ENCODE peak calls at places on chromosomes 11 and 22, in ten cellular contexts. One of them, this sample, is unnamed.

GRCh38 chr11:77559686-77560425 is 29.9 kb upstream of the AQP11 start:
- DNase-seq in stomach: no peak
- DNase-seq in fibroblast of lung: peak; percentile 88
- DNase-seq in right atrium auricular region: no peak
- DNase-seq in PC-9: no peak
- DNase-seq in MM.1S: no peak
- DNase-seq in uterus: no peak
- DNase-seq in Peyer's patch: no peak
- DNase-seq in IMR-90: peak; percentile 93
- DNase-seq in right lobe of liver: no peak
- DNase-seq in this sample: peak; percentile 95

GRCh38 chr11:30426781-30427180 is 103.9 kb downstream of the ARL14EP start:
- DNase-seq in uterus: no peak
- DNase-seq in stomach: no peak
- DNase-seq in PC-9: no peak
- DNase-seq in MM.1S: no peak
- DNase-seq in right lobe of liver: no peak
- DNase-seq in right atrium auricular region: no peak
- DNase-seq in fibroblast of lung: no peak
- DNase-seq in IMR-90: no peak
- DNase-seq in Peyer's patch: no peak
- DNase-seq in this sample: no peak

GRCh38 chr11:118846181-118846946 is 37.3 kb upstream of the CXCR5 start:
- DNase-seq in PC-9: peak; percentile 12
- DNase-seq in right atrium auricular region: no peak
- DNase-seq in Peyer's patch: no peak
- DNase-seq in right lobe of liver: no peak
- DNase-seq in fibroblast of lung: no peak
- DNase-seq in stomach: no peak
- DNase-seq in uterus: no peak
- DNase-seq in IMR-90: no peak
- DNase-seq in MM.1S: no peak
- DNase-seq in this sample: no peak

GRCh38 chr11:66418168-66418985 is 2.5 kb upstream of the NPAS4 start:
- DNase-seq in IMR-90: peak; percentile 97
- DNase-seq in right atrium auricular region: peak; percentile 78
- DNase-seq in stomach: peak; percentile 48
- DNase-seq in Peyer's patch: no peak
- DNase-seq in uterus: peak; percentile 93
- DNase-seq in MM.1S: peak; percentile 56
- DNase-seq in fibroblast of lung: peak; percentile 97
- DNase-seq in right lobe of liver: peak; percentile 40
- DNase-seq in PC-9: peak; percentile 70
- DNase-seq in this sample: peak; percentile 75

GRCh38 chr11:69442807-69443137 is 38.7 kb upstream of the LINC01488 start:
- DNase-seq in right lobe of liver: peak; percentile 49
- DNase-seq in MM.1S: no peak
- DNase-seq in Peyer's patch: no peak
- DNase-seq in PC-9: peak; percentile 77
- DNase-seq in IMR-90: peak; percentile 60
- DNase-seq in right atrium auricular region: no peak
- DNase-seq in uterus: no peak
- DNase-seq in stomach: no peak
- DNase-seq in fibroblast of lung: peak; percentile 67
- DNase-seq in this sample: peak; percentile 28

GRCh38 chr11:71367756-71368155 is 80.4 kb downstream of the DHCR7 start:
- DNase-seq in MM.1S: no peak
- DNase-seq in Peyer's patch: no peak
- DNase-seq in uterus: no peak
- DNase-seq in right lobe of liver: no peak
- DNase-seq in right atrium auricular region: no peak
- DNase-seq in IMR-90: no peak
- DNase-seq in PC-9: no peak
- DNase-seq in stomach: no peak
- DNase-seq in fibroblast of lung: no peak
- DNase-seq in this sample: no peak

GRCh38 chr11:48093323-48093722 is 113.0 kb downstream of the PTPRJ start:
- DNase-seq in stomach: no peak
- DNase-seq in PC-9: no peak
- DNase-seq in fibroblast of lung: no peak
- DNase-seq in right lobe of liver: no peak
- DNase-seq in right atrium auricular region: no peak
- DNase-seq in IMR-90: no peak
- DNase-seq in Peyer's patch: no peak
- DNase-seq in MM.1S: no peak
- DNase-seq in uterus: no peak
- DNase-seq in this sample: no peak

GRCh38 chr11:31757245-31757835 is 53.8 kb downstream of the PAX6 start:
- DNase-seq in stomach: no peak
- DNase-seq in uterus: no peak
- DNase-seq in right atrium auricular region: no peak
- DNase-seq in MM.1S: no peak
- DNase-seq in Peyer's patch: no peak
- DNase-seq in PC-9: no peak
- DNase-seq in fibroblast of lung: peak; percentile 11
- DNase-seq in IMR-90: no peak
- DNase-seq in right lobe of liver: no peak
- DNase-seq in this sample: peak; percentile 25

GRCh38 chr22:19495562-19496323 is 16.0 kb downstream of the CDC45 start:
- DNase-seq in uterus: no peak
- DNase-seq in right lobe of liver: no peak
- DNase-seq in IMR-90: peak; percentile 50
- DNase-seq in Peyer's patch: no peak
- DNase-seq in MM.1S: no peak
- DNase-seq in fibroblast of lung: no peak
- DNase-seq in stomach: no peak
- DNase-seq in right atrium auricular region: no peak
- DNase-seq in PC-9: no peak
- DNase-seq in this sample: no peak

GRCh38 chr11:109971184-109971523 is 122.0 kb upstream of the ZC3H12C start:
- DNase-seq in IMR-90: peak; percentile 84
- DNase-seq in right atrium auricular region: no peak
- DNase-seq in stomach: no peak
- DNase-seq in right lobe of liver: no peak
- DNase-seq in uterus: no peak
- DNase-seq in Peyer's patch: no peak
- DNase-seq in MM.1S: no peak
- DNase-seq in fibroblast of lung: peak; percentile 76
- DNase-seq in PC-9: no peak
- DNase-seq in this sample: no peak

GRCh38 chr22:20245577-20246367 is 22.3 kb downstream of the RTN4R start:
- DNase-seq in fibroblast of lung: no peak
- DNase-seq in IMR-90: no peak
- DNase-seq in stomach: no peak
- DNase-seq in MM.1S: no peak
- DNase-seq in right atrium auricular region: no peak
- DNase-seq in right lobe of liver: peak; percentile 74
- DNase-seq in Peyer's patch: no peak
- DNase-seq in PC-9: no peak
- DNase-seq in uterus: no peak
- DNase-seq in this sample: no peak

GRCh38 chr11:73454987-73455386 is 78.8 kb downstream of the RELT start:
- DNase-seq in PC-9: no peak
- DNase-seq in Peyer's patch: no peak
- DNase-seq in right lobe of liver: no peak
- DNase-seq in fibroblast of lung: no peak
- DNase-seq in stomach: no peak
- DNase-seq in uterus: no peak
- DNase-seq in right atrium auricular region: no peak
- DNase-seq in MM.1S: no peak
- DNase-seq in IMR-90: no peak
- DNase-seq in this sample: no peak

GRCh38 chr11:112993808-112994207 is 32.6 kb downstream of the NCAM1 start:
- DNase-seq in PC-9: no peak
- DNase-seq in right atrium auricular region: no peak
- DNase-seq in MM.1S: no peak
- DNase-seq in IMR-90: no peak
- DNase-seq in stomach: no peak
- DNase-seq in fibroblast of lung: no peak
- DNase-seq in uterus: no peak
- DNase-seq in Peyer's patch: no peak
- DNase-seq in right lobe of liver: no peak
- DNase-seq in this sample: no peak

GRCh38 chr11:118629761-118630661 is 22.6 kb downstream of the PHLDB1 start:
- DNase-seq in right atrium auricular region: no peak
- DNase-seq in fibroblast of lung: no peak
- DNase-seq in MM.1S: no peak
- DNase-seq in right lobe of liver: no peak
- DNase-seq in uterus: no peak
- DNase-seq in stomach: peak; percentile 78
- DNase-seq in IMR-90: no peak
- DNase-seq in Peyer's patch: peak; percentile 78
- DNase-seq in PC-9: no peak
- DNase-seq in this sample: peak; percentile 72

GRCh38 chr22:19630614-19631013 is 83.7 kb upstream of the SEPTIN5 start:
- DNase-seq in right atrium auricular region: no peak
- DNase-seq in IMR-90: no peak
- DNase-seq in right lobe of liver: no peak
- DNase-seq in stomach: no peak
- DNase-seq in PC-9: no peak
- DNase-seq in uterus: no peak
- DNase-seq in fibroblast of lung: no peak
- DNase-seq in MM.1S: no peak
- DNase-seq in Peyer's patch: no peak
- DNase-seq in this sample: no peak

GRCh38 chr22:22935546-22936157 is 48.0 kb downstream of the IGLL5 start:
- DNase-seq in fibroblast of lung: no peak
- DNase-seq in Peyer's patch: no peak
- DNase-seq in stomach: peak; percentile 35
- DNase-seq in IMR-90: no peak
- DNase-seq in PC-9: no peak
- DNase-seq in uterus: no peak
- DNase-seq in right lobe of liver: no peak
- DNase-seq in right atrium auricular region: no peak
- DNase-seq in MM.1S: peak; percentile 99
- DNase-seq in this sample: no peak
- TF ChIP-seq CTCF in fibroblast of lung: no peak
- TF ChIP-seq CTCF in Peyer's patch: peak; percentile 4
- TF ChIP-seq CTCF in stomach: no peak
- TF ChIP-seq CTCF in IMR-90: no peak
- TF ChIP-seq CTCF in PC-9: no peak
- TF ChIP-seq CTCF in uterus: no peak
- TF ChIP-seq CTCF in right lobe of liver: no peak
- TF ChIP-seq CTCF in right atrium auricular region: no peak
- TF ChIP-seq CTCF in MM.1S: peak; percentile 83
- TF ChIP-seq CTCF in this sample: no peak

DNA sequence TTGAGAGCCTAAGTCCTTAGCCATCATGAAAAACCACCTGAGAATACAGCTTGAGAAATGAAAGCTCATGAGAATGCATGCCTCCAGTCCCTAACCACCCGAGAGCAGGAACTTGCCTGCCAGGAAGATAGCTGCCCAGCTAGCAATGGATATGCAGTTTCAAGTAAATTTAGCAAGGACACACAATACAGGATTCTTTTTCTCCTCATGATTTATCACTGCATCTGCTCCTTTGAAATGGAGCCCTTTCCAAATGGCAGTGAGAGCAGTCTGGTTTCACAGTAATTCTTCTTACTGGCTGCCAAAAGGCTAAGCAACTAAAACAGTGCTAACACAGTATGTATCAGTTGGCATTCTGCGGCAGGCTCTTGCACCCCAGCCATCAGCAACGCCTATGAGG is 109.9 kb downstream of the MICAL3 start:
- DNase-seq in right lobe of liver: no peak
- DNase-seq in IMR-90: no peak
- DNase-seq in fibroblast of lung: no peak
- DNase-seq in right atrium auricular region: no peak
- DNase-seq in MM.1S: peak; percentile 34
- DNase-seq in stomach: no peak
- DNase-seq in uterus: no peak
- DNase-seq in PC-9: no peak
- DNase-seq in Peyer's patch: no peak
- DNase-seq in this sample: no peak
- H3K27ac ChIP-seq in right lobe of liver: no peak overlapping the region
- H3K27ac ChIP-seq in IMR-90: no peak overlapping the region
- H3K27ac ChIP-seq in fibroblast of lung: no peak overlapping the region
- H3K27ac ChIP-seq in right atrium auricular region: peak overlapping the region; percentile 87
- H3K27ac ChIP-seq in MM.1S: peak overlapping the region; percentile 4
- H3K27ac ChIP-seq in stomach: peak overlapping the region; percentile 34
- H3K27ac ChIP-seq in uterus: no peak overlapping the region
- H3K27ac ChIP-seq in PC-9: no peak overlapping the region
- H3K27ac ChIP-seq in Peyer's patch: no peak overlapping the region
- H3K27ac ChIP-seq in this sample: no peak overlapping the region

DNA sequence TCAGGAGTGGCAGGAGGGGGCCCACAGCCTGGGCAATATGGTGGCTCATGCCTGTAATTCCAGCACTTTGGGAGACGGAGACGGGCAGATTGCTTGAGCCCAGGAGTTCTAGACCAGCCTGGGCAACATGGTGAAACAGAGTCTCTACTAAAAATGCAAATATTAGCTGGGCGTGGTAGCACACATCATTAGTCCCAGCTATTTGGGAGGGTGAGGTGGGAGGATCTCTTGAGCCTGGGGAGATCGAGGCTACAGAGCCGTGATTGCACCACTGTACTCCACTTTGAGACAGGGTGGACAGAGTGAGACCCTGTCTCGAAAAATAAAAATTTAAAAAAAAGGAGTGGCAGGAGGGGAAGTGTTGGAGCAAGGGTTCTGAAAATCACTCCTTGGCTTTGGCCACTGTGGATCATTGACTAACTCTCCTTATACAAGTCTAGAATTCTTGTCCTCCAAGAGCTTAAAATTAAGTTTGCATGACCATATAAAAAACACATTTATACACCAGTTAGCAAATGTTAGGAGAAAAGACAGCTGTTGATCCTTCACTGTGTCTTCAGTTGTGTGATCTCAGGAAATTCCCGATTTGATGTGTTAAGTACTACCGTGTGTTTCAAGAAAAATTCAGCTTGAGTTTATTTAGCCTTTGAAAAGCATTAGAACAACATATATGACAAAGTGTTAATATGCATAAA is 2.3 kb upstream of the WEE1 start:
- DNase-seq in MM.1S: no peak
- DNase-seq in fibroblast of lung: no peak
- DNase-seq in PC-9: no peak
- DNase-seq in uterus: no peak
- DNase-seq in IMR-90: no peak
- DNase-seq in right atrium auricular region: no peak
- DNase-seq in Peyer's patch: no peak
- DNase-seq in right lobe of liver: no peak
- DNase-seq in stomach: no peak
- DNase-seq in this sample: no peak
- H3K4me1 ChIP-seq in MM.1S: peaks cover 29% of the 10 kb centered on the region
- H3K4me1 ChIP-seq in fibroblast of lung: peaks cover 16% of the 10 kb centered on the region
- H3K4me1 ChIP-seq in PC-9: peaks cover 60% of the 10 kb centered on the region
- H3K4me1 ChIP-seq in uterus: no peaks in the 10 kb centered on the region
- H3K4me1 ChIP-seq in IMR-90: peaks cover 2% of the 10 kb centered on the region
- H3K4me1 ChIP-seq in right atrium auricular region: peaks cover 51% of the 10 kb centered on the region
- H3K4me1 ChIP-seq in Peyer's patch: peaks cover 36% of the 10 kb centered on the region
- H3K4me1 ChIP-seq in right lobe of liver: no peaks in the 10 kb centered on the region
- H3K4me1 ChIP-seq in stomach: peaks cover 34% of the 10 kb centered on the region
- H3K4me1 ChIP-seq in this sample: peaks cover 32% of the 10 kb centered on the region

DNA sequence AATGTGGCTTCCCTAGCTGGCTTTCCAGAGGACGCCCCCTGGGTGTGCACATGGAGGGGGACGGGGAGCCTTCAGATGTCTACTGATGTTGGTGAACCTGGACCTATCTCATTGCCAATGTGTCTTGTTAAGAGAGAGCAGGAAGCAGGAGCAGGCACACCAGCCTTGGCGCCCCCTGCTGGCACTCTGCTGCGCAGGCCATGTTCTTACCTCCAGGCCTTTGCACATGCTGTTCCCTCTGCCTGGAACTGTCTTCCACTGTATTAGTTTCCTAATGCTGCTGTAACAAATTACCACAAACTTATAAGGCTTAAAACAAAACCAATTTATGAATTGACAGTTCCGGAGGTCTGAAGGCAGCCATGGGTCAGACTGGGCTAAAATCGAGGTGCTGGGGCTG is 23.6 kb upstream of the MN1 start:
- DNase-seq in uterus: no peak
- DNase-seq in IMR-90: no peak
- DNase-seq in right atrium auricular region: no peak
- DNase-seq in right lobe of liver: no peak
- DNase-seq in Peyer's patch: no peak
- DNase-seq in PC-9: no peak
- DNase-seq in stomach: no peak
- DNase-seq in MM.1S: no peak
- DNase-seq in fibroblast of lung: no peak
- DNase-seq in this sample: no peak
- TF ChIP-seq CTCF in uterus: no peak
- TF ChIP-seq CTCF in IMR-90: peak; percentile 16
- TF ChIP-seq CTCF in right atrium auricular region: peak; percentile 28
- TF ChIP-seq CTCF in right lobe of liver: no peak
- TF ChIP-seq CTCF in Peyer's patch: no peak
- TF ChIP-seq CTCF in PC-9: peak; percentile 56
- TF ChIP-seq CTCF in stomach: no peak
- TF ChIP-seq CTCF in MM.1S: peak; percentile 37
- TF ChIP-seq CTCF in fibroblast of lung: peak; percentile 40
- TF ChIP-seq CTCF in this sample: peak; percentile 59